ENCODE peak calls at places on chromosomes 3 and 15, in five cellular contexts. J, V, N, L and K are unnamed samples.

GRCh38 chr3:169764453-169765280 is at the start of gene TERC:
- DNase-seq in J (peak), V (peak), N (peak), L (peak), K (peak)

GRCh38 chr3:141619450-141619849 is 118.6 kb upstream of the RNF7 start:
- DNase-seq in J (no peak), V (no peak), N (no peak), L (no peak), K (peak)

GRCh38 chr3:71171246-71171645 is 412.3 kb downstream of the FOXP1 start:
- DNase-seq in J (no peak), V (no peak), N (no peak), L (no peak), K (no peak)

GRCh38 chr3:14725015-14725431 is 50.1 kb downstream of the C3orf20 start:
- DNase-seq in J (peak), V (no peak), N (no peak), L (peak), K (peak)

GRCh38 chr15:82139823-82140268 is 94.0 kb upstream of the MEX3B start:
- DNase-seq in J (peak), V (no peak), N (no peak), L (peak), K (peak)

GRCh38 chr3:52979190-52979983 is 66.5 kb downstream of the SFMBT1 start:
- DNase-seq in J (no peak), V (no peak), N (no peak), L (no peak), K (no peak)

GRCh38 chr3:140251678-140252077 is 316.7 kb downstream of the CLSTN2 start:
- DNase-seq in J (no peak), V (no peak), N (no peak), L (no peak), K (no peak)

GRCh38 chr15:25597576-25597975 is 158.8 kb upstream of the UBE3A start:
- DNase-seq in J (no peak), V (no peak), N (no peak), L (no peak), K (no peak)

GRCh38 chr15:57027596-57027995 is 109.2 kb downstream of the TCF12 start:
- DNase-seq in J (no peak), V (no peak), N (no peak), L (no peak), K (no peak)

GRCh38 chr3:3200632-3201212 is 21.2 kb upstream of the CRBN start:
- DNase-seq in J (peak), V (no peak), N (no peak), L (peak), K (peak)

GRCh38 chr3:148330486-148330885 is 367.2 kb upstream of the AGTR1 start:
- DNase-seq in J (no peak), V (no peak), N (no peak), L (no peak), K (no peak)

GRCh38 chr3:73592154-73592877 is 32.4 kb downstream of the PDZRN3 start:
- DNase-seq in J (no peak), V (no peak), N (no peak), L (no peak), K (no peak)

GRCh38 chr3:22450785-22451400 is 699.9 kb upstream of the ZNF385D start:
- DNase-seq in J (no peak), V (no peak), N (no peak), L (no peak), K (no peak)

GRCh38 chr15:29889545-29890329 is 67.5 kb upstream of the TJP1 start:
- DNase-seq in J (no peak), V (no peak), N (no peak), L (peak), K (no peak)

GRCh38 chr3:108178676-108179075 is 43.5 kb downstream of the IFT57 start:
- DNase-seq in J (no peak), V (no peak), N (no peak), L (peak), K (peak)

GRCh38 chr3:135929670-135930069 is 35.9 kb upstream of the PPP2R3A start:
- DNase-seq in J (no peak), V (peak), N (no peak), L (peak), K (peak)

GRCh38 chr3:149454746-149455145 is 19.8 kb upstream of the TM4SF4 start:
- DNase-seq in J (peak), V (no peak), N (no peak), L (no peak), K (no peak)

GRCh38 chr3:54783611-54784010 is 144.2 kb downstream of the LRTM1 start:
- DNase-seq in J (no peak), V (no peak), N (no peak), L (no peak), K (no peak)

GRCh38 chr3:133855772-133856171 is 39.9 kb downstream of the RAB6B start:
- DNase-seq in J (no peak), V (no peak), N (peak), L (no peak), K (peak)

GRCh38 chr3:8324727-8325126 is 176.9 kb upstream of the LMCD1 start:
- DNase-seq in J (peak), V (peak), N (peak), L (peak), K (peak)

GRCh38 chr15:63509933-63510547 is 5.6 kb downstream of the USP3 start:
- DNase-seq in J (peak), V (no peak), N (no peak), L (peak), K (peak)

GRCh38 chr3:54999801-55000200 is 71.9 kb upstream of the LRTM1 start:
- DNase-seq in J (no peak), V (no peak), N (no peak), L (no peak), K (no peak)

GRCh38 chr3:126113733-126114132 is 29.8 kb upstream of the SLC41A3 start:
- DNase-seq in J (no peak), V (no peak), N (no peak), L (no peak), K (no peak)

GRCh38 chr3:170734737-170735070 is 135.3 kb downstream of the RPL22L1 start:
- DNase-seq in J (no peak), V (no peak), N (no peak), L (no peak), K (no peak)

GRCh38 chr15:48507416-48508065 is 138.0 kb downstream of the FBN1 start:
- DNase-seq in J (peak), V (no peak), N (no peak), L (peak), K (peak)

GRCh38 chr3:29280675-29281264 is at the start of gene RBMS3:
- DNase-seq in J (peak), V (peak), N (peak), L (peak), K (peak)

GRCh38 chr3:13215940-13216546 is 142.8 kb upstream of the IQSEC1 start:
- DNase-seq in J (peak), V (peak), N (no peak), L (peak), K (peak)

GRCh38 chr3:56885461-56885860 is 83.7 kb upstream of the ARHGEF3 start:
- DNase-seq in J (no peak), V (no peak), N (no peak), L (no peak), K (no peak)

GRCh38 chr3:15500107-15500724 is 21.3 kb downstream of the COLQ start:
- DNase-seq in J (no peak), V (no peak), N (no peak), L (no peak), K (no peak)

GRCh38 chr3:146169891-146170290 is 8.9 kb upstream of the PLOD2 start:
- DNase-seq in J (peak), V (no peak), N (no peak), L (peak), K (no peak)

GRCh38 chr3:37072892-37073291 is 79.6 kb downstream of the MLH1 start:
- DNase-seq in J (peak), V (no peak), N (no peak), L (peak), K (peak)

GRCh38 chr15:52481915-52482314 is 46.8 kb downstream of the MYO5A start:
- DNase-seq in J (peak), V (no peak), N (no peak), L (peak), K (peak)
- H3K4me3 ChIP-seq in J (no peak), V (no peak), N (no peak), L (no peak), K (no peak)

GRCh38 chr3:41075958-41076357 is 123.3 kb upstream of the CTNNB1 start:
- DNase-seq in J (peak), V (peak), N (no peak), L (no peak), K (peak)
- TF ChIP-seq CTCF in J (no peak), V (no peak), N (no peak), L (no peak), K (no peak)

GRCh38 chr15:70584838-70585706 is 178.3 kb downstream of the UACA start:
- DNase-seq in J (peak), V (no peak), N (no peak), L (peak), K (no peak)

GRCh38 chr15:70582143-70582945 is 181.0 kb downstream of the UACA start:
- DNase-seq in J (no peak), V (no peak), N (no peak), L (peak), K (no peak)

GRCh38 chr15:70586241-70586640 is 177.1 kb downstream of the UACA start:
- DNase-seq in J (no peak), V (no peak), N (no peak), L (no peak), K (no peak)

GRCh38 chr15:70585707-70586034 is 177.7 kb downstream of the UACA start:
- DNase-seq in J (no peak), V (no peak), N (no peak), L (no peak), K (no peak)

GRCh38 chr15:70584441-70584837 is 178.9 kb downstream of the UACA start:
- DNase-seq in J (no peak), V (no peak), N (no peak), L (no peak), K (no peak)
- H3K4me3 ChIP-seq in J (no peak), V (no peak), N (no peak), L (no peak), K (no peak)

DNA sequence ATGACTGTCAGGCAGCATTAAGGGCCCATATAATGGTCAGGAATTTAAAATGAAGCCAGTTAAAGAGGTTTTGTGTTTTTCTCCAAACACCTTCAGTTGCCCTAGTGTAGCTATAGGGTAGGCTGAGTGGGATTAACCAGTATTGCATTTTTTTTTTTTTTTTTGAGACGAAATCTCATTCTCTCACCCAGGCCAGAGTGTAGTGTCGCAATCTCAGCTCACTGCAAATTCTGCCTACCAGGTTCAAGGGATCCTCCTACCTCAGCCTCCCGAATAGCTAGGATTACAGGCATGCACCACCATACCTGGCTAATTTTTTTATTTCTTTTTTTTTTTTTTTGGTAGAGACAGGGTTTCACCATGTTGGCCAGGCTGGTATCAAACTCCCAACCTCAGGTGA is 7.0 kb downstream of the CLASP2 start:
- DNase-seq in J (no peak), V (no peak), N (no peak), L (no peak), K (no peak)
- TF ChIP-seq CTCF in J (no peak), V (no peak), N (no peak), L (no peak), K (no peak)

DNA sequence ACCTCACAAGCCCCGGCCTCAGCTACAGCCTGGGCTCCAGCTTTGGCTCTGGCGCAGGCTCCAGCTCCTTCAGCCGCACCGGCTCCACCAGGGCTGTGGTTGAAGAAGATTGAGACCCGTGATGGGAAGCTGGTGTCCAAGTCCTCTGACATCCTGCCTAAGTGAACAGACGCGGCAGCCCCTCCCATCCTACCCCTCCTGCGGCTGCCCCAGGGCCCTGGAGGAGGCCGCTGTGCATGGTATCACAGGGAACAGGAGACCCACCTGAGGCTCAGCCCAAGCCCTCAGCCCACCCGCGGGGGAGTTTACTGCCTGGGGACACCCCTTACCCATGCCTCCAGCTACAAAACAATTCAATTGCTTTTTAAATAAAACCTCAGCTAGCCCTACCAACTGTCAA is 6.0 kb upstream of the LARP6 start:
- DNase-seq in J (no peak), V (no peak), N (no peak), L (no peak), K (no peak)
- H3K4me3 ChIP-seq in J (no peak), V (no peak), N (no peak), L (no peak), K (no peak)

GRCh38 chr3:160562952-160563351 is 2.4 kb downstream of the KPNA4 start:
- DNase-seq in J (no peak), V (no peak), N (no peak), L (no peak), K (no peak)

GRCh38 chr3:160566499-160566898 is 1.1 kb upstream of the KPNA4 start:
- DNase-seq in J (no peak), V (no peak), N (no peak), L (peak), K (no peak)

GRCh38 chr3:160564205-160564922 is 1.0 kb downstream of the KPNA4 start:
- DNase-seq in J (no peak), V (no peak), N (no peak), L (peak), K (no peak)

GRCh38 chr3:160565442-160566403 is at the start of gene KPNA4:
- DNase-seq in J (peak), V (peak), N (peak), L (peak), K (peak)

GRCh38 chr3:160564949-160565441 is 376 bp downstream of the KPNA4 start:
- DNase-seq in J (peak), V (peak), N (peak), L (peak), K (peak)
- TF ChIP-seq CTCF in J (no peak), V (no peak), N (no peak), L (no peak), K (no peak)

GRCh38 chr3:122581622-122582021 is 4.2 kb downstream of the PARP15 start:
- DNase-seq in J (no peak), V (no peak), N (no peak), L (no peak), K (no peak)

GRCh38 chr3:122582390-122582789 is 4.9 kb downstream of the PARP15 start:
- DNase-seq in J (no peak), V (no peak), N (no peak), L (no peak), K (no peak)

GRCh38 chr3:122577409-122578028 is at the start of gene PARP15:
- DNase-seq in J (no peak), V (peak), N (no peak), L (no peak), K (no peak)

GRCh38 chr3:122576174-122576940 is 1.1 kb upstream of the PARP15 start:
- DNase-seq in J (no peak), V (no peak), N (no peak), L (no peak), K (no peak)

DNA sequence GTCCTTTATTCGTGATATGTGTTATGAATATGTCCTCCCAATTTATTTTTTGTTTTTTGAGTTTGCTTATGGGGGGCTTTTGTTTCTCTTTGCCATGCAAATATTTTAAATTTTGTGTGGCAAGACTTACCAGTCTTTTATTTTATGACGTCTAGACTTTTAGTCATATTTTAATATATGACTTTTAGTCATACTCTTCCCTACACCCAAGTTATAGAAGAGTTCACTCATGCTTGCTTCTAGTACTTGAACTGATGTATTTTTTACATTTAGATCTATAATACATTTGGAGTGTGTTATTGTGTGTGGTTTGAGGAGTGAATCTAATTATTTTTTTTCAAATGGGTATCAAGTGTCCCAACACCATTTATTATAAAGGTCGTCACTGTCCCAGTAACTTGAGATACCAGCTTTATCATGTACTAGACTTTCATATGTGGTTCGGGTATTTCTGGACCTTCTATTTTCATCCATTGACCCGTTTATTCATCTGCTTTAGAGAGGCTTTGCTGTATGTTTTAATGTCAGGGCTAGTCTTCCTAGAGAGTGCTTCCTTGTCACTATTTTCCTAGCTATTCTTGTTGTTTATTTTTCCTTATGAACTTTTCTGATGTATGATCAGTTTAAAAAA is 775 bp downstream of the PARP15 start:
- DNase-seq in J (no peak), V (no peak), N (no peak), L (no peak), K (no peak)
- H3K4me3 ChIP-seq in J (no peak), V (peak), N (peak), L (no peak), K (no peak)

DNA sequence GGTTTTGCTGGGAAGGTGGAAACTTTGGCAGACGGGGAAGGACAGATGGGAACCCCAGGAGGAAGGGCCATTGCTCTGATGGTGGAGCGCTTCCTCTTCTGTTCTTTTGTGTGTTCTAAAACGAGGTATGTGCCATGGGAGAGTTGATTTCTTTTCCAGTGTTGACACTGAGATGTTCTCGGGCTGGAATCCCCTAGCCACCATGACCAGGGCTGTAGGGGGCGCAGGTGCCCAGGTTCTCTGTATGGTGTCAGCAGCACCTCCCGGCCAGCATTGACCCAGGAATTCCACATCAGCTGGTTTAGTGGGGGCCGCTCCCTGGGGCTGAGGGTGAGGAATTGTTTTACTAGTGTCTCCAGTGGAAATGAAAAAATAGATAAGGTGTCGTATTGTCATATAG is 34.3 kb upstream of the ACAD9 start:
- DNase-seq in J (no peak), V (no peak), N (no peak), L (no peak), K (no peak)
- TF ChIP-seq CTCF in J (no peak), V (no peak), N (no peak), L (no peak), K (no peak)

GRCh38 chr3:43327184-43327950 is 41.0 kb downstream of the SNRK start:
- DNase-seq in J (no peak), V (no peak), N (no peak), L (no peak), K (peak)
- H3K4me3 ChIP-seq in J (no peak), V (no peak), N (no peak), L (no peak), K (no peak)